ENCODE peak calls at places on chromosomes 7 and 10, in four cellular contexts. F is stomach, V is endodermal cell, X is sigmoid colon. H is an unnamed sample. For H3K36me3, the result is how much of the 10 kb centered on the place peaks cover.

GRCh38 chr10:63273575-63273974 is 140.4 kb downstream of the NRBF2 start:
- DNase-seq in F (no peak), V (no peak), X (no peak), H (no peak)

GRCh38 chr10:71598673-71599072 is 120.9 kb downstream of the C10orf105 start:
- DNase-seq in F (peak), V (no peak), X (peak), H (no peak)

GRCh38 chr7:51587600-51587999 is 271.0 kb upstream of the COBL start:
- DNase-seq in F (no peak), V (peak), X (no peak), H (no peak)

GRCh38 chr7:46357290-46357689 is 436.2 kb upstream of the IGFBP3 start:
- DNase-seq in F (no peak), V (no peak), X (no peak), H (no peak)

GRCh38 chr10:11684717-11685645 is 57.2 kb upstream of the ECHDC3 start:
- DNase-seq in F (peak), V (peak), X (peak), H (no peak)

GRCh38 chr7:48261696-48262095 is 90.4 kb downstream of the ABCA13 start:
- DNase-seq in F (no peak), V (no peak), X (no peak), H (no peak)

GRCh38 chr10:125056161-125057132 is 103.9 kb downstream of the CTBP2 start:
- DNase-seq in F (no peak), V (no peak), X (no peak), H (peak)

GRCh38 chr10:61957806-61958205 is 56.3 kb downstream of the ARID5B start:
- DNase-seq in F (no peak), V (no peak), X (no peak), H (no peak)

GRCh38 chr10:47297796-47298540 is 2.0 kb upstream of the GDF10 start:
- DNase-seq in F (no peak), V (no peak), X (peak), H (no peak)

GRCh38 chr7:143388051-143388450 is 6.9 kb downstream of the ZYX start:
- DNase-seq in F (no peak), V (no peak), X (peak), H (no peak)

GRCh38 chr7:4663239-4663638 is 18.9 kb upstream of the FOXK1 start:
- DNase-seq in F (no peak), V (no peak), X (peak), H (no peak)

GRCh38 chr7:40658731-40659130 is 523.9 kb downstream of the SUGCT start:
- DNase-seq in F (no peak), V (no peak), X (no peak), H (no peak)

GRCh38 chr7:867406-868188 is 8.8 kb upstream of the GET4 start:
- DNase-seq in F (peak), V (no peak), X (peak), H (no peak)

GRCh38 chr10:132591166-132591971 is 53.8 kb downstream of the INPP5A start:
- DNase-seq in F (peak), V (peak), X (peak), H (peak)

GRCh38 chr7:117148971-117149370 is 173.9 kb downstream of the WNT2 start:
- DNase-seq in F (no peak), V (peak), X (no peak), H (no peak)

GRCh38 chr10:104049497-104050250 is 36.0 kb downstream of the COL17A1 start:
- DNase-seq in F (no peak), V (peak), X (no peak), H (no peak)

GRCh38 chr10:24920907-24921881 is 31.2 kb downstream of the PRTFDC1 start:
- DNase-seq in F (no peak), V (peak), X (no peak), H (no peak)

GRCh38 chr7:151460474-151460855 is 20.5 kb upstream of the CRYGN start:
- DNase-seq in F (no peak), V (peak), X (peak), H (no peak)

GRCh38 chr7:25959168-25959734 is 192.7 kb upstream of the NFE2L3 start:
- DNase-seq in F (no peak), V (no peak), X (no peak), H (no peak)

GRCh38 chr7:46215987-46216567 is 295.0 kb upstream of the IGFBP3 start:
- DNase-seq in F (peak), V (peak), X (no peak), H (peak)

GRCh38 chr10:85607296-85607695 is 759.3 kb downstream of the GRID1 start:
- DNase-seq in F (no peak), V (peak), X (no peak), H (no peak)

DNA sequence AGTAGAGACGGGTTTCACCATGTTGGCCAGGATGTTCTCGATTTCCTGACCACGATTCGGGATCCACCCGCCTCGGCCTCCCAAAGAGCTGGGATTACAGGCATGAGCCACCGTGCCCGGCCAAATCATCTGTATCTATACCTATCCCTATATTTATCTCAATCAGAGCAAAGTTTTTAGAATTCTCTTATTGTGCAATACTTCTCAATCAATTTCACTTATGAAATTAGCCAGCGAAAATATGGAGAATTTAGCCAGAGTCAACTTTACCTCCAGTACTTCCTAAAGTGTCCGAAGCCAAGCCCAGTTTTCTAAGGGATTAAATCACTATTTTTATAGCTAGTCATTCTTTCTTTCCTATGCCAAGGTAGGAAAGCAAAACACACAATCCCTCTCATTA is 319.1 kb upstream of the PFKP start:
- DNase-seq in F (no peak), V (no peak), X (no peak), H (no peak)
- H3K27ac ChIP-seq in F (no peak), V (no peak), X (no peak), H (no peak)

DNA sequence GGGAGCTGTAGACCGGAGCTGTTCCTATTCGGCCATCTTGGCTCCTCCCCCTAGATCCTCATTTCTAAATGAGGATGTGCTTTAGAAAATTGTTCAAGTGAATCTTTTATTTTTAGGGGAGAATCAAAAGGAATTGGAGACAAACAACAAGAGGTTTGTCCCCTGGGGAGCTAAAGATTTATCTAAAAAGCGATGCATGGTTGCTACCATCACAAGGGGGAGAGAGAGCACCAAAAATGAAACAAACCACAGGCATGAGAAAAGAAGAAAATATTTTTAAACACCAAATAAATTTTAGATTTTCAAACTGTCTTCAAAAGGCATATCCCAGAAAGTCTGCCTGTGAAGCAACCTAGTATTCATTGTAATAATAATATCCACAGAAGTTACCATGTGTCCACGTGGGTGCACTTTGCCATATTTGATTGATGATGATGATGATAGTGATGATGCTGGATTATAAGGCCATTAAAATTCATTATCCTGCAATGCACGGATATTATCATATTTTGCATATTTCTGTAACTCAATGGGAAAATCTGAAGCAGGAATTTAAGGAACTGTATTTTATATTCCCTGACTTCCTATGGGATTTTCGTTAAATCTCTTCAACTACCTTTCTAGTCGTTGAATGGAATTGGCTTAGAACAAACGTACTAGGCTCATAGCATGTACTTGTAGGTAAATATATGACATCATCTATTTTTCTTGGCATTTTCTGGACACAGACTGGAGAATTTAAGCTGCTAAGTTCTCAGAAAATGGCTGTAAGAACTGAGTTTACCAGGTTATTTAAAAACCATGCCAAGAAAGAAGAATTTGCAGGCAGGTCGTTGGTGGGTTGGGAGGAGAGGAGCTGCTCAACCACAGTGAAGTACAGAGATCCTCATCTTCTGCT is 171.6 kb downstream of the WDR37 start:
- DNase-seq in F (no peak), V (no peak), X (no peak), H (no peak)
- TF ChIP-seq CTCF in F (no peak), V (peak), X (no peak), H (no peak)

DNA sequence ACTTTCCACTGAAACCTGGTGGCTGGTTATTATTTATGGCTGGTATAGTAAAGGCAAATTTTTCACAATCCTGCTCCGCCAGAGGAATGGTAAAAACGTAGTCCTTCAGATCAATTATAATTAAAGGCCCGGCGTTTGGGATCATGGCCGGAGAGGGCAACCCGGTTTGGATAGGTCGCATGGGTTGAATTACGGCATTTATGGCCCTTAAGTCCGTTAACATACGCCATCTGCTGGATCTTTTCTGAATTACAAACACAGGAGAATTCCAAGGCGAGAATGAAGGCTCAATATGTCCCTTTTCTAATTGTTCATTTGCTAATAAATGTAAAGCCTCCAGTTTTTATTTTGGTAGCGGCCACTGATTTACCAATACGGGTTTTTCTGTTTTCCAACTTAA is 11.3 kb upstream of the TAS2R3 start:
- DNase-seq in F (no peak), V (no peak), X (no peak), H (no peak)
- H3K36me3 ChIP-seq in F (half or more), V (half or more), X (half or more), H (under half)

DNA sequence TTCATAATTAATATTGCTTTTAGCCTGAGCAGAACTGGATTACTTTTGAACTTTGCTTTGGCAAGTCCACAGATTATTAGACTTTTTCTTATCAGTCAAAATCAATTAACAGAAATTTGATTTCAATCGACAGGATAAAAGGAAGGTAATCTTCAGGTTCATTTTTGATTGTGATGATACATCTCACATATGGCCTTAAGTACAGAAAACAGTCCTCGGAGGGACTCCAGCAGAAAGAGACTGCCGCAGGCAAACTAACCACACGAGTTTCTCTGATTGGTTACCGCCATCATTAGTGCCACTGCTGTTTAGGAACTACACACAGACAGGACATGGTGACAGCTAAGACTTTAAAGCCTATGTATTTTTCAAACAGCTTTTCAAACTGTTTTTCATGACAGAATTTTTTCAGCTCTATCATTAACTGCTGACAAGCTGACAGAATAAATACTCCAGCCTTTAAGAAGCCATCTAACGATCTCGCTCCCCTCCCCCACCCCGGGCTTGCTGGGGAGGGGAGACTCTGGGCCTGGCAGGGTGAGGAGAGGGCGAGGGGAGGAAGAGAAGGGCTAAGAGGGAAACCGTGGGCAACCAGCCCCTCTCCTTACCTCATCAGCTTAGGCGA is 668.1 kb downstream of the KCNMA1 start:
- DNase-seq in F (no peak), V (no peak), X (no peak), H (no peak)
- H3K27ac ChIP-seq in F (no peak), V (no peak), X (peak), H (no peak)

GRCh38 chr7:83162402-83163256 is at the start of gene PCLO:
- DNase-seq in F (peak), V (peak), X (peak), H (peak)

GRCh38 chr7:83161186-83161585 is 1.5 kb downstream of the PCLO start:
- DNase-seq in F (no peak), V (no peak), X (no peak), H (no peak)

GRCh38 chr7:83166781-83167180 is 4.1 kb upstream of the PCLO start:
- DNase-seq in F (no peak), V (no peak), X (no peak), H (no peak)

GRCh38 chr7:83159731-83160130 is 3.0 kb downstream of the PCLO start:
- DNase-seq in F (no peak), V (no peak), X (no peak), H (no peak)

DNA sequence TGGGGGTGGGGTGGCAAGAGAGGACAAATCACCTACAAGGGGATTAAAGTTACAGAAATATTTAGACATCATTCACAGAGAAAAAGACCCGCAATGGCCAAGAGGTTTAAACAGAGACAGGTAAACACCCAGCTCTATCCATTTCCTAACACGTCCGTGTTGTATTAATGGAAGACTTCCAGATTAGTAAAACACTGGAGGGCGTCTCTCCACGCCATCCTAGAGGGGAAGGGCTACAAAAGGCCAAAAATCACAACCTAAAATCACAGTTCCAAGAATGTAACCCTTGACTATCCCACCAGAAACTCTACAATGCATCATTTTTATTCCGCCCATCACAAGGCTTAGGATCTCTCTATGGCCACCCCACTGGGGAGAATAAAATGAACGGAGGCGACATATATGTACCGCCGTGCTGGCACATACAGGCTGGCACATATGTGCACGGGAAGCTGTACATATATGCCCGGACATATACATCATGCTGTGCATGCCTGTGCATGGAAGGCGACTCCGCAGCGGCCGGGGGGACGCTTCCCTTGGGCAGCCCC is 758 bp downstream of the PCLO start:
- DNase-seq in F (no peak), V (no peak), X (no peak), H (no peak)
- TF ChIP-seq CTCF in F (no peak), V (no peak), X (no peak), H (no peak)

GRCh38 chr7:158943234-158943633 is 86.9 kb downstream of the DYNC2I1 start:
- DNase-seq in F (no peak), V (no peak), X (no peak), H (no peak)
- H3K36me3 ChIP-seq in F (half or more), V (under half), X (half or more), H (under half)

GRCh38 chr10:112362833-112363232 is 11.1 kb upstream of the ACSL5 start:
- DNase-seq in F (no peak), V (no peak), X (no peak), H (no peak)
- H3K27ac ChIP-seq in F (peak), V (no peak), X (no peak), H (no peak)

H was measured in pancreas.